ENCODE peak calls at places on chromosomes 3 and 15, in four cellular contexts. One of them, this sample, is unnamed. For H3K4me1, the result is how much of the 10 kb centered on the place peaks cover.

GRCh38 chr3:32392530-32393302 is 1.1 kb downstream of the CMTM7 start:
- DNase-seq in H1: no peak
- DNase-seq in fibroblast of lung: peak
- DNase-seq in body of pancreas: peak
- DNase-seq in this sample: peak

GRCh38 chr3:53114412-53115074 is 15.7 kb downstream of the RFT1 start:
- DNase-seq in H1: no peak
- DNase-seq in fibroblast of lung: peak
- DNase-seq in body of pancreas: no peak
- DNase-seq in this sample: no peak

GRCh38 chr3:49600781-49601180 is 46.5 kb downstream of the BSN start:
- DNase-seq in H1: no peak
- DNase-seq in fibroblast of lung: no peak
- DNase-seq in body of pancreas: no peak
- DNase-seq in this sample: no peak

GRCh38 chr15:87733005-87733404 is 523.5 kb downstream of the NTRK3 start:
- DNase-seq in H1: no peak
- DNase-seq in fibroblast of lung: peak
- DNase-seq in body of pancreas: no peak
- DNase-seq in this sample: no peak

GRCh38 chr3:355622-356021 is 159.1 kb downstream of the CHL1 start:
- DNase-seq in H1: no peak
- DNase-seq in fibroblast of lung: peak
- DNase-seq in body of pancreas: no peak
- DNase-seq in this sample: no peak

GRCh38 chr3:128998532-128998931 is 2.6 kb upstream of the EFCC1 start:
- DNase-seq in H1: no peak
- DNase-seq in fibroblast of lung: no peak
- DNase-seq in body of pancreas: no peak
- DNase-seq in this sample: no peak

GRCh38 chr15:84648539-84648938 is 5.5 kb downstream of the WDR73 start:
- DNase-seq in H1: no peak
- DNase-seq in fibroblast of lung: no peak
- DNase-seq in body of pancreas: peak
- DNase-seq in this sample: peak

GRCh38 chr3:25665646-25666136 is 984 bp upstream of the TOP2B start:
- DNase-seq in H1: no peak
- DNase-seq in fibroblast of lung: no peak
- DNase-seq in body of pancreas: no peak
- DNase-seq in this sample: no peak

GRCh38 chr15:39593071-39594055 is 12.5 kb downstream of the THBS1 start:
- DNase-seq in H1: no peak
- DNase-seq in fibroblast of lung: peak
- DNase-seq in body of pancreas: no peak
- DNase-seq in this sample: no peak

GRCh38 chr15:68114840-68115239 is 60.7 kb downstream of the PIAS1 start:
- DNase-seq in H1: no peak
- DNase-seq in fibroblast of lung: no peak
- DNase-seq in body of pancreas: no peak
- DNase-seq in this sample: no peak
- H3K4me3 ChIP-seq in H1: no peak
- H3K4me3 ChIP-seq in fibroblast of lung: peak
- H3K4me3 ChIP-seq in body of pancreas: no peak
- H3K4me3 ChIP-seq in this sample: peak

DNA sequence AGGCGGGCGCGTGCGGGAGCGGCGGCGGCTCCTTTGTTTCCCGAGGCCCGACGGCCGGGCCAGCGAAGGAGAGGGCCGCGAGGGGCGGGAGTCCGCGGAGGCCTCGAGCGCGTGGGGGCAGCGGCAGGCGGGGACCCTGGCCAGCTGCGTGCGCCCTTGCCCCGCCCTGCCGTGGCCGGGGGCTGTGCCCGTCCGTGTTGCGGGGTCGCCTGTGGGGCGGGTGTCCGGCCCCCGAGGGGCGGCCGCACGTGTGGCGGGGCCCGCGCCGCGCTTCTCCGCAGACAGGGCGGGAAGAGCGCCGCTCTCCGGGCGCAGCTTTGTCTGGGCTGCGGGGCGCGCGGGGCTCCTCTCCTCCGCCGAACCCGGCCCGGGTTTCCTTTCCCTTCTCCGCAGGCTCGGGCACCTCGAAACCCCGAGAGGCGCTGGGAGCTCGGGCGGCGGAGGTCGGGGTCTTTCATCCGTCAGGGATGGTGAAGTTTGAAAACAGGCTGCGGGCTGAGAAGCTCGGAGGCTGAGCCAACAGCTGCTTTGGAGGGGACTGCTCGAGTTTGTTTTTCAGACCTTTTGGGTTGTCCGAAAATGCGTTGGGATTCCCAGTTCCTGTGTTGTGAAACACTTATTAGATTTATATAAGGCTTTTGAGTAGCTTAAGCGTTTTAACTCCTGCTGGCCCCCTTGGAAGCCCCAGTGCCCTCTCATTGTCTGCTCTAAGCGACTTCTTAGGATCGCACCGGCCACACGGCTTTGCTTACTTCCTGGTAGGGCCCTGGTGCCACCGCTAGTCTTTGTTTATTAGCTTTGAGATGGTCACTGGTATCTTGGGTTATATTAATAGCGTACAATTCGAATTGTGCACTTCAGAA is 817 bp downstream of the USP3 start:
- DNase-seq in H1: peak
- DNase-seq in fibroblast of lung: peak
- DNase-seq in body of pancreas: peak
- DNase-seq in this sample: peak
- H3K4me1 ChIP-seq in H1: under half
- H3K4me1 ChIP-seq in fibroblast of lung: under half
- H3K4me1 ChIP-seq in body of pancreas: half or more
- H3K4me1 ChIP-seq in this sample: under half

DNA sequence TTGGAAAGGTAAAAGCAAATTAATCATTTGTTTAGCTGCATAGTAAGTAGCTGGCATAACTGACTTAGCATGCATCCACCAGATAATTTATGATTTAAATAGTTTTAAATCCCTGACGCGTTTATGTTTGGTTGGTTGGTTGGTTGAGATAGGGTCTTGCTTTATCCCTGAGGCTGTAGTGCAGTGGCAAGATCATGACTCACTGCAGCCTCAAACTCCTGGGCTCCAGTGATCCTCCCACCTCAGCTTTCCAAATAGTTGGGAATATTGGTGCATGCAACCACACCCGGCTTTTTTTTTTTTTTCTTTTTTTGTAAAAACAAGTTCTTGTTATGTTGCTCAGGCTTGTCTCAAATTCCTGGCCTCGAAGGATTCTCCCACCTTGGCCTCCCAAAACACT is 263.4 kb downstream of the MCTP2 start:
- DNase-seq in H1: no peak
- DNase-seq in fibroblast of lung: no peak
- DNase-seq in body of pancreas: no peak
- DNase-seq in this sample: no peak
- H3K4me3 ChIP-seq in H1: no peak
- H3K4me3 ChIP-seq in fibroblast of lung: no peak
- H3K4me3 ChIP-seq in body of pancreas: no peak
- H3K4me3 ChIP-seq in this sample: no peak

DNA sequence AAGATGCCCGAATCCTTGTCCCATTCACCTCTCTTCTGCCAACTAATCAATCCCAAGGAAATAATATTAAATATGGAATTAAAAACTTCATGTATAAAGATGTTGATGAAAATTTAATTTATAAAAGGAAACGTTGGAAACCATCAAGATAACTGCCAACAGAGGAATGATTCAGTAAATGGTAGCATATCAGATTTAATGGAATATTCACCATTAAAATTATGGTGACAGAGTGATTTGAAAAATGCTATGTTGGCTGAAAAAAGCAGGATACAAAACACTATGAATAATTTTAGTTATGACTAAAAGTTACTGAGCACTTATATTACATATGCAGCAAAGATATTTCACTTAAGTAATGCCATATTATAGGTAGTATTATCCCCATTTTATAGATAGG is 107.7 kb downstream of the MYLK start:
- DNase-seq in H1: no peak
- DNase-seq in fibroblast of lung: no peak
- DNase-seq in body of pancreas: no peak
- DNase-seq in this sample: no peak
- H3K4me1 ChIP-seq in H1: under half
- H3K4me1 ChIP-seq in fibroblast of lung: under half
- H3K4me1 ChIP-seq in body of pancreas: under half
- H3K4me1 ChIP-seq in this sample: under half

GRCh38 chr15:31332681-31333071 is 6.0 kb downstream of the KLF13 start:
- DNase-seq in H1: no peak
- DNase-seq in fibroblast of lung: no peak
- DNase-seq in body of pancreas: no peak
- DNase-seq in this sample: no peak
- H3K4me3 ChIP-seq in H1: no peak
- H3K4me3 ChIP-seq in fibroblast of lung: no peak
- H3K4me3 ChIP-seq in body of pancreas: no peak
- H3K4me3 ChIP-seq in this sample: no peak

This sample was measured in right cardiac atrium.